ENCODE peak calls at places on chromosomes 11 and 22, in nine cellular contexts. One of them, this sample, is unnamed.

GRCh38 chr11:62025429-62026105 is 58.1 kb upstream of the FTH1 start:
- DNase-seq in bronchial epithelial cell: peak
- DNase-seq in GM12865: peak
- DNase-seq in psoas muscle: peak
- DNase-seq in fibroblast of lung: peak
- DNase-seq in lower lobe of right lung: peak
- DNase-seq in cardiac fibroblast: peak
- DNase-seq in CD8-positive, alpha-beta T cell: peak
- DNase-seq in coronary artery: peak
- DNase-seq in this sample: peak

GRCh38 chr11:27161071-27161470 is 120.5 kb downstream of the BBOX1 start:
- DNase-seq in bronchial epithelial cell: peak
- DNase-seq in GM12865: no peak
- DNase-seq in psoas muscle: no peak
- DNase-seq in fibroblast of lung: peak
- DNase-seq in lower lobe of right lung: no peak
- DNase-seq in cardiac fibroblast: no peak
- DNase-seq in CD8-positive, alpha-beta T cell: no peak
- DNase-seq in coronary artery: no peak
- DNase-seq in this sample: peak

GRCh38 chr22:33487041-33487716 is 429.0 kb upstream of the SYN3 start:
- DNase-seq in bronchial epithelial cell: no peak
- DNase-seq in GM12865: no peak
- DNase-seq in psoas muscle: no peak
- DNase-seq in fibroblast of lung: no peak
- DNase-seq in lower lobe of right lung: no peak
- DNase-seq in cardiac fibroblast: no peak
- DNase-seq in CD8-positive, alpha-beta T cell: no peak
- DNase-seq in coronary artery: no peak
- DNase-seq in this sample: no peak

GRCh38 chr11:124751741-124752470 is at the start of gene VSIG2:
- DNase-seq in bronchial epithelial cell: no peak
- DNase-seq in GM12865: no peak
- DNase-seq in psoas muscle: no peak
- DNase-seq in fibroblast of lung: no peak
- DNase-seq in lower lobe of right lung: no peak
- DNase-seq in cardiac fibroblast: no peak
- DNase-seq in CD8-positive, alpha-beta T cell: no peak
- DNase-seq in coronary artery: no peak
- DNase-seq in this sample: no peak

GRCh38 chr11:88213406-88213805 is 38.2 kb upstream of the RAB38 start:
- DNase-seq in bronchial epithelial cell: no peak
- DNase-seq in GM12865: no peak
- DNase-seq in psoas muscle: no peak
- DNase-seq in fibroblast of lung: no peak
- DNase-seq in lower lobe of right lung: no peak
- DNase-seq in cardiac fibroblast: no peak
- DNase-seq in CD8-positive, alpha-beta T cell: no peak
- DNase-seq in coronary artery: no peak
- DNase-seq in this sample: no peak

GRCh38 chr11:128694618-128695481 is 978 bp downstream of the FLI1 start:
- DNase-seq in bronchial epithelial cell: no peak
- DNase-seq in GM12865: peak
- DNase-seq in psoas muscle: peak
- DNase-seq in fibroblast of lung: peak
- DNase-seq in lower lobe of right lung: peak
- DNase-seq in cardiac fibroblast: peak
- DNase-seq in CD8-positive, alpha-beta T cell: no peak
- DNase-seq in coronary artery: no peak
- DNase-seq in this sample: peak

GRCh38 chr22:43885786-43886185 is 6.0 kb downstream of the PNPLA5 start:
- DNase-seq in bronchial epithelial cell: no peak
- DNase-seq in GM12865: no peak
- DNase-seq in psoas muscle: no peak
- DNase-seq in fibroblast of lung: no peak
- DNase-seq in lower lobe of right lung: no peak
- DNase-seq in cardiac fibroblast: no peak
- DNase-seq in CD8-positive, alpha-beta T cell: no peak
- DNase-seq in coronary artery: no peak
- DNase-seq in this sample: no peak

GRCh38 chr11:43508511-43508918 is 149.8 kb downstream of the TTC17 start:
- DNase-seq in bronchial epithelial cell: peak
- DNase-seq in GM12865: no peak
- DNase-seq in psoas muscle: no peak
- DNase-seq in fibroblast of lung: peak
- DNase-seq in lower lobe of right lung: no peak
- DNase-seq in cardiac fibroblast: peak
- DNase-seq in CD8-positive, alpha-beta T cell: no peak
- DNase-seq in coronary artery: no peak
- DNase-seq in this sample: peak

GRCh38 chr11:133910101-133910500 is 46.7 kb downstream of the IGSF9B start:
- DNase-seq in bronchial epithelial cell: no peak
- DNase-seq in GM12865: no peak
- DNase-seq in psoas muscle: peak
- DNase-seq in fibroblast of lung: no peak
- DNase-seq in lower lobe of right lung: peak
- DNase-seq in cardiac fibroblast: no peak
- DNase-seq in CD8-positive, alpha-beta T cell: no peak
- DNase-seq in coronary artery: no peak
- DNase-seq in this sample: no peak

GRCh38 chr11:110711776-110712642 is at the start of gene ARHGAP20:
- DNase-seq in bronchial epithelial cell: no peak
- DNase-seq in GM12865: peak
- DNase-seq in psoas muscle: peak
- DNase-seq in fibroblast of lung: peak
- DNase-seq in lower lobe of right lung: peak
- DNase-seq in cardiac fibroblast: peak
- DNase-seq in CD8-positive, alpha-beta T cell: no peak
- DNase-seq in coronary artery: peak
- DNase-seq in this sample: peak

GRCh38 chr11:110711448-110711775 is 825 bp downstream of the ARHGAP20 start:
- DNase-seq in bronchial epithelial cell: no peak
- DNase-seq in GM12865: no peak
- DNase-seq in psoas muscle: no peak
- DNase-seq in fibroblast of lung: no peak
- DNase-seq in lower lobe of right lung: no peak
- DNase-seq in cardiac fibroblast: no peak
- DNase-seq in CD8-positive, alpha-beta T cell: no peak
- DNase-seq in coronary artery: no peak
- DNase-seq in this sample: no peak

GRCh38 chr11:110713469-110713776 is 1.2 kb upstream of the ARHGAP20 start:
- DNase-seq in bronchial epithelial cell: no peak
- DNase-seq in GM12865: no peak
- DNase-seq in psoas muscle: no peak
- DNase-seq in fibroblast of lung: no peak
- DNase-seq in lower lobe of right lung: no peak
- DNase-seq in cardiac fibroblast: no peak
- DNase-seq in CD8-positive, alpha-beta T cell: no peak
- DNase-seq in coronary artery: no peak
- DNase-seq in this sample: no peak

GRCh38 chr11:110710520-110711381 is 1.5 kb downstream of the ARHGAP20 start:
- DNase-seq in bronchial epithelial cell: peak
- DNase-seq in GM12865: no peak
- DNase-seq in psoas muscle: peak
- DNase-seq in fibroblast of lung: peak
- DNase-seq in lower lobe of right lung: peak
- DNase-seq in cardiac fibroblast: peak
- DNase-seq in CD8-positive, alpha-beta T cell: no peak
- DNase-seq in coronary artery: peak
- DNase-seq in this sample: peak

GRCh38 chr11:110712643-110713468 is 619 bp upstream of the ARHGAP20 start:
- DNase-seq in bronchial epithelial cell: peak
- DNase-seq in GM12865: no peak
- DNase-seq in psoas muscle: peak
- DNase-seq in fibroblast of lung: peak
- DNase-seq in lower lobe of right lung: no peak
- DNase-seq in cardiac fibroblast: peak
- DNase-seq in CD8-positive, alpha-beta T cell: no peak
- DNase-seq in coronary artery: peak
- DNase-seq in this sample: peak
- TF ChIP-seq CTCF in bronchial epithelial cell: peak
- TF ChIP-seq CTCF in GM12865: no peak
- TF ChIP-seq CTCF in psoas muscle: no peak
- TF ChIP-seq CTCF in fibroblast of lung: no peak
- TF ChIP-seq CTCF in lower lobe of right lung: no peak
- TF ChIP-seq CTCF in cardiac fibroblast: peak
- TF ChIP-seq CTCF in CD8-positive, alpha-beta T cell: no peak
- TF ChIP-seq CTCF in coronary artery: no peak
- TF ChIP-seq CTCF in this sample: no peak

DNA sequence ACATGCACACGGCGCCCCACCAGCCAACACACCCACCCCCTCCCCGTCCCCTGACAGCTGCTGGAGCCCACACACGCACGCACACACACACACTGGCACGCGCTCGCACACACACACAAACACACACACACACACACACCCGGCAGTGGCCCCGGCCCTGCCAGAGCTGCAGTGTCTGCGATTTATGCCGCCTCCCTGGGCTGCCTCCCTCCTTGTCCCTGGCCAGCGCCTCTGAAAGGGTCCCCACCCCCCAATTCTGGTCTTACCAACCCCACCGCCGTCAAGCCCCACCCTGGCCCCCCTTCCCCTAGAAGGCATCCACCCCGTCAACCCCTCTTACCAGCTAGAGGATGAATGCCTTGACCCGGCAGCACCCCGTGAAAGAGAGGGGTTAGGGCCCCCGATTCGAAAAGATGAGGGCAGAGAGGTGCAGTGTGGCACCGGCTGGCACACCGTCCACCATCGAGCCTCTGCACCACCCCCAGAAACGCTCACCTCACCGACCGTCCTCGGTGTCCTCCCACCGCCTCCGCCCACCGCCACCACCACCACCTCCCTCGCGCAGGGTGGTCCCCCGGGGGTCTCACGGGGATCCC is 649 bp downstream of the ELFN2 start:
- DNase-seq in bronchial epithelial cell: no peak
- DNase-seq in GM12865: no peak
- DNase-seq in psoas muscle: no peak
- DNase-seq in fibroblast of lung: no peak
- DNase-seq in lower lobe of right lung: no peak
- DNase-seq in cardiac fibroblast: no peak
- DNase-seq in CD8-positive, alpha-beta T cell: no peak
- DNase-seq in coronary artery: no peak
- DNase-seq in this sample: no peak
- H3K4me3 ChIP-seq in bronchial epithelial cell: peak
- H3K4me3 ChIP-seq in GM12865: no peak
- H3K4me3 ChIP-seq in psoas muscle: no peak
- H3K4me3 ChIP-seq in fibroblast of lung: peak
- H3K4me3 ChIP-seq in lower lobe of right lung: peak
- H3K4me3 ChIP-seq in cardiac fibroblast: peak
- H3K4me3 ChIP-seq in CD8-positive, alpha-beta T cell: peak
- H3K4me3 ChIP-seq in coronary artery: peak
- H3K4me3 ChIP-seq in this sample: peak

DNA sequence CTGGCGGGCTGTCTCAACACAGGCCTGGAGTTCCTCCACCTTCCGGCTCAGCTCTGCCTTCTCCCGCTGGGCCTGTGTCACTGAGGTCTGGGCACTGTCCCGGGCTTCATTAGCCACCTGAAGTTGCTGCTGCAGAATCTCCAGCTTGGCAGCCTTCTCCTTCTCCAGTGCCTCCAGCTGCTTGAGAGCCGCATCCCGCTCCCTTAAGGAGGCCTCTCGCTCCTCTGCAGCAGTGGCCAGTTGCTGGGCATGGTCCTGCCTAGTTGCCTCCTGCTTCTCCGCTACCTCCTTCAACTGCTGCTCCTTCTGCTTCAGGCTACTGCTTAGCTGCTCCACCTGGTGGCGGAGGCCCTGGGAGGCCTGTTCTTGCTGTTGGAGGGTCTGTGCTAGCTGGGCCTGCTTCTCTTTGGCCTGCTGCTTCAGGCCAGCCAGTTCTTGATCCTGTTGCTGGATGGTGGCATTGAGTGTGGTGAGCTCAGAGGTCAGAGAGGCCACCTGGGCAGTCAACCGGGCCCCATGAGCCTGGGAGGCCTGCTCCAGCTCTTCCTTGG is 16.9 kb downstream of the IL18BP start:
- DNase-seq in bronchial epithelial cell: no peak
- DNase-seq in GM12865: no peak
- DNase-seq in psoas muscle: no peak
- DNase-seq in fibroblast of lung: peak
- DNase-seq in lower lobe of right lung: no peak
- DNase-seq in cardiac fibroblast: peak
- DNase-seq in CD8-positive, alpha-beta T cell: no peak
- DNase-seq in coronary artery: peak
- DNase-seq in this sample: peak
- TF ChIP-seq CTCF in bronchial epithelial cell: peak
- TF ChIP-seq CTCF in GM12865: peak
- TF ChIP-seq CTCF in psoas muscle: peak
- TF ChIP-seq CTCF in fibroblast of lung: peak
- TF ChIP-seq CTCF in lower lobe of right lung: no peak
- TF ChIP-seq CTCF in cardiac fibroblast: peak
- TF ChIP-seq CTCF in CD8-positive, alpha-beta T cell: no peak
- TF ChIP-seq CTCF in coronary artery: no peak
- TF ChIP-seq CTCF in this sample: peak

GRCh38 chr11:30422389-30422788 is 99.5 kb downstream of the ARL14EP start:
- DNase-seq in bronchial epithelial cell: no peak
- DNase-seq in GM12865: no peak
- DNase-seq in psoas muscle: no peak
- DNase-seq in fibroblast of lung: no peak
- DNase-seq in lower lobe of right lung: no peak
- DNase-seq in cardiac fibroblast: no peak
- DNase-seq in CD8-positive, alpha-beta T cell: no peak
- DNase-seq in coronary artery: no peak
- DNase-seq in this sample: no peak

GRCh38 chr11:30424851-30425250 is 101.9 kb downstream of the ARL14EP start:
- DNase-seq in bronchial epithelial cell: no peak
- DNase-seq in GM12865: no peak
- DNase-seq in psoas muscle: no peak
- DNase-seq in fibroblast of lung: no peak
- DNase-seq in lower lobe of right lung: no peak
- DNase-seq in cardiac fibroblast: no peak
- DNase-seq in CD8-positive, alpha-beta T cell: no peak
- DNase-seq in coronary artery: no peak
- DNase-seq in this sample: no peak

GRCh38 chr11:30422828-30423648 is 100.1 kb downstream of the ARL14EP start:
- DNase-seq in bronchial epithelial cell: no peak
- DNase-seq in GM12865: no peak
- DNase-seq in psoas muscle: no peak
- DNase-seq in fibroblast of lung: no peak
- DNase-seq in lower lobe of right lung: no peak
- DNase-seq in cardiac fibroblast: no peak
- DNase-seq in CD8-positive, alpha-beta T cell: no peak
- DNase-seq in coronary artery: no peak
- DNase-seq in this sample: no peak

GRCh38 chr11:30423886-30424285 is 101.0 kb downstream of the ARL14EP start:
- DNase-seq in bronchial epithelial cell: no peak
- DNase-seq in GM12865: no peak
- DNase-seq in psoas muscle: no peak
- DNase-seq in fibroblast of lung: no peak
- DNase-seq in lower lobe of right lung: no peak
- DNase-seq in cardiac fibroblast: no peak
- DNase-seq in CD8-positive, alpha-beta T cell: no peak
- DNase-seq in coronary artery: no peak
- DNase-seq in this sample: no peak

DNA sequence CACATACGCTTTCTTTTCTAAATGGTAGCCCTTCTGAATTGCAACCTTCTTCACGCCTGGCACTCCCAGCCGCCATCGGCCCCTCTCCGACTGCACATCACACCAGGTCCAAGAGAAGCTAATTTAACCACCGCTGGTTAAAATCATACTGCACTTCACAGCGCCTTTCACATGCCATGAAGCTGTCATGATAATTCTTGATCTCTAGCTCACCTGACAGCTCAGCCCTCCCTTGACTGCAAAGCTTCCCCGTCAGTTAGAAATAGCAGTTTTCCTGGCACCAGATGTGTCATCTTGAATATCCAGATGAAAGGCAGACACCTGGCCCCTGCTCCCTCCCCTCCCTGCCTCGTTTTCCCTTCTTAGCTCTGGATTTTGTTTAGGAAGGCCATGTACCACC is 101.4 kb downstream of the ARL14EP start:
- DNase-seq in bronchial epithelial cell: no peak
- DNase-seq in GM12865: no peak
- DNase-seq in psoas muscle: no peak
- DNase-seq in fibroblast of lung: no peak
- DNase-seq in lower lobe of right lung: no peak
- DNase-seq in cardiac fibroblast: no peak
- DNase-seq in CD8-positive, alpha-beta T cell: no peak
- DNase-seq in coronary artery: no peak
- DNase-seq in this sample: no peak
- H3K4me3 ChIP-seq in bronchial epithelial cell: no peak
- H3K4me3 ChIP-seq in GM12865: no peak
- H3K4me3 ChIP-seq in psoas muscle: no peak
- H3K4me3 ChIP-seq in fibroblast of lung: no peak
- H3K4me3 ChIP-seq in lower lobe of right lung: no peak
- H3K4me3 ChIP-seq in cardiac fibroblast: no peak
- H3K4me3 ChIP-seq in CD8-positive, alpha-beta T cell: no peak
- H3K4me3 ChIP-seq in coronary artery: no peak
- H3K4me3 ChIP-seq in this sample: no peak